ENCODE peak calls at places on chromosomes 6 and 20, in ten cellular contexts. T, S, W, H, E, R, P, I, X and G are unnamed samples.

GRCh38 chr6:135243871-135244796 is 63.0 kb downstream of the MYB start:
- DNase-seq in X (no peak), I (no peak), R (peak), H (peak), W (no peak), S (no peak), T (no peak), P (no peak), E (no peak), G (no peak)

GRCh38 chr6:158068893-158069799 is 87.5 kb downstream of the SYNJ2 start:
- DNase-seq in W (no peak), S (peak), I (peak), R (peak), T (no peak), E (peak), P (no peak), X (no peak), H (peak), G (peak)

GRCh38 chr6:159871911-159872310 is 18.9 kb upstream of the MAS1 start:
- DNase-seq in H (peak), W (no peak), T (no peak), R (no peak), S (no peak), P (no peak), X (no peak), E (no peak), I (no peak), G (no peak)

GRCh38 chr20:38843346-38843745 is 37.8 kb downstream of the PPP1R16B start:
- DNase-seq in P (no peak), R (no peak), W (no peak), E (no peak), H (no peak), I (no peak), T (no peak), S (no peak), X (no peak), G (no peak)

GRCh38 chr20:52078289-52078688 is 113.3 kb downstream of the ZFP64 start:
- DNase-seq in S (no peak), X (no peak), T (no peak), P (no peak), I (no peak), E (no peak), H (no peak), R (no peak), W (no peak), G (no peak)

GRCh38 chr6:127457444-127458064 is 1.6 kb downstream of the KIAA0408 start:
- DNase-seq in W (peak), H (peak), P (no peak), I (no peak), E (no peak), R (peak), X (no peak), T (no peak), S (no peak), G (no peak)

GRCh38 chr6:169700296-169700695 is 1.5 kb downstream of the WDR27 start:
- DNase-seq in R (no peak), X (no peak), E (no peak), S (no peak), I (no peak), H (peak), W (peak), P (no peak), T (no peak), G (no peak)

GRCh38 chr20:15799871-15800270 is 773.4 kb downstream of the KIF16B start:
- DNase-seq in W (no peak), I (no peak), P (no peak), H (peak), S (no peak), X (no peak), R (peak), E (no peak), T (no peak), G (no peak)

GRCh38 chr20:24752612-24753011 is 196.5 kb upstream of the CST7 start:
- DNase-seq in P (no peak), I (no peak), T (no peak), R (peak), H (no peak), E (no peak), X (no peak), S (no peak), W (no peak), G (peak)

GRCh38 chr6:125114248-125114858 is 39.2 kb upstream of the TPD52L1 start:
- DNase-seq in S (no peak), E (peak), P (peak), W (peak), H (peak), T (no peak), I (no peak), R (peak), X (peak), G (no peak)

GRCh38 chr20:32685541-32686529 is 12.1 kb upstream of the C20orf203 start:
- DNase-seq in S (no peak), H (peak), E (peak), R (no peak), X (no peak), T (peak), P (peak), W (peak), I (no peak), G (no peak)

GRCh38 chr6:111113731-111114438 is 26.6 kb downstream of the SLC16A10 start:
- DNase-seq in W (no peak), I (peak), E (peak), S (no peak), T (peak), P (peak), H (peak), X (no peak), R (no peak), G (no peak)

GRCh38 chr20:38534756-38535155 is 46.2 kb upstream of the ADIG start:
- DNase-seq in H (no peak), W (no peak), P (no peak), E (no peak), S (no peak), I (no peak), R (no peak), T (no peak), X (no peak), G (no peak)

GRCh38 chr20:44336725-44337380 is at the start of gene R3HDML:
- DNase-seq in W (no peak), I (no peak), R (no peak), S (no peak), H (no peak), T (no peak), X (no peak), E (no peak), P (no peak), G (no peak)

GRCh38 chr20:58571942-58572666 is 56.9 kb upstream of the APCDD1L start:
- DNase-seq in P (no peak), T (no peak), H (peak), X (peak), I (no peak), E (no peak), W (no peak), S (no peak), R (no peak), G (no peak)

GRCh38 chr6:44180886-44181285 is 22.3 kb downstream of the CAPN11 start:
- DNase-seq in I (no peak), P (no peak), S (no peak), E (no peak), X (no peak), R (no peak), W (no peak), H (no peak), T (no peak), G (no peak)

GRCh38 chr20:64055893-64056638 is 6.6 kb upstream of the SOX18 start:
- DNase-seq in P (peak), E (no peak), T (peak), X (no peak), R (no peak), W (no peak), H (no peak), S (no peak), I (no peak), G (no peak)

GRCh38 chr6:50087231-50087954 is 37.7 kb upstream of the DEFB112 start:
- DNase-seq in H (peak), T (no peak), X (no peak), P (no peak), S (no peak), R (peak), W (no peak), I (no peak), E (no peak), G (no peak)

GRCh38 chr20:25071722-25072121 is 10.2 kb downstream of the VSX1 start:
- DNase-seq in X (no peak), H (no peak), R (no peak), P (no peak), I (no peak), T (no peak), S (no peak), W (no peak), E (no peak), G (peak)

GRCh38 chr6:46059608-46060007 is 43.9 kb upstream of the CLIC5 start:
- DNase-seq in E (no peak), H (no peak), T (no peak), X (no peak), W (no peak), R (no peak), S (no peak), I (no peak), P (no peak), G (no peak)

GRCh38 chr20:2329286-2329685 is 33.5 kb downstream of the TGM3 start:
- DNase-seq in W (no peak), R (no peak), S (no peak), I (no peak), P (no peak), T (no peak), X (no peak), E (no peak), H (no peak), G (no peak)

GRCh38 chr20:37471741-37472235 is 49.3 kb upstream of the NNAT start:
- DNase-seq in X (no peak), H (no peak), R (no peak), S (no peak), W (no peak), P (no peak), I (no peak), T (no peak), E (no peak), G (no peak)

GRCh38 chr20:23887856-23888255 is 8.3 kb upstream of the CST5 start:
- DNase-seq in S (no peak), R (no peak), E (no peak), T (no peak), P (no peak), W (no peak), X (no peak), I (no peak), H (no peak), G (no peak)

GRCh38 chr6:11766589-11767450 is 11.8 kb downstream of the ADTRP start:
- DNase-seq in W (no peak), H (peak), R (peak), E (no peak), S (no peak), I (no peak), X (no peak), T (no peak), P (no peak), G (peak)

GRCh38 chr20:29296256-29297230 is 1960.9 kb upstream of the DEFB115 start:
- DNase-seq in T (no peak), P (no peak), E (no peak), H (no peak), W (no peak), R (no peak), S (no peak), I (no peak), X (no peak), G (no peak)

GRCh38 chr20:34927736-34928135 is 27.9 kb downstream of the GSS start:
- DNase-seq in R (peak), E (no peak), X (no peak), S (no peak), T (no peak), I (no peak), H (no peak), P (no peak), W (no peak), G (no peak)

GRCh38 chr6:23873161-23873560 is 252.9 kb upstream of the NRSN1 start:
- DNase-seq in X (no peak), P (no peak), S (no peak), W (no peak), I (no peak), T (no peak), R (no peak), H (no peak), E (no peak), G (no peak)

GRCh38 chr6:162177733-162178132 is 549.8 kb downstream of the PRKN start:
- DNase-seq in W (no peak), H (peak), X (no peak), R (no peak), S (no peak), E (peak), T (no peak), I (no peak), P (no peak), G (no peak)

GRCh38 chr20:7989379-7989778 is 30.2 kb downstream of the TMX4 start:
- DNase-seq in P (no peak), W (no peak), E (no peak), T (no peak), H (no peak), S (no peak), R (no peak), X (no peak), I (no peak), G (no peak)

GRCh38 chr20:35010405-35011192 is 54.9 kb downstream of the MYH7B start:
- DNase-seq in T (no peak), S (peak), R (no peak), I (no peak), X (no peak), H (no peak), P (peak), E (peak), W (no peak), G (no peak)

GRCh38 chr6:8170245-8170644 is 67.9 kb upstream of the EEF1E1 start:
- DNase-seq in H (no peak), E (no peak), T (no peak), P (no peak), S (no peak), X (no peak), W (no peak), I (no peak), R (no peak), G (no peak)

GRCh38 chr6:167470101-167470835 is 145.4 kb downstream of the TTLL2 start:
- DNase-seq in I (peak), S (peak), X (no peak), P (no peak), W (no peak), E (no peak), T (no peak), H (no peak), R (no peak), G (no peak)

GRCh38 chr6:39078695-39079094 is 30.1 kb downstream of the GLP1R start:
- DNase-seq in X (no peak), E (no peak), P (no peak), H (no peak), R (no peak), I (no peak), T (no peak), W (no peak), S (no peak), G (no peak)

GRCh38 chr20:63700199-63701050 is 4.0 kb downstream of the TNFRSF6B start:
- DNase-seq in E (no peak), I (peak), R (no peak), T (no peak), X (peak), H (no peak), P (peak), S (no peak), W (no peak), G (peak)

GRCh38 chr6:154512214-154512613 is 1.7 kb upstream of the CNKSR3 start:
- DNase-seq in S (no peak), R (no peak), I (no peak), H (no peak), E (no peak), X (no peak), P (no peak), W (no peak), T (no peak), G (no peak)
- H3K27ac ChIP-seq in S (no peak), R (no peak), I (no peak), H (no peak), E (peak), X (peak), P (no peak), W (no peak), T (peak), G (peak)

GRCh38 chr6:19209202-19209601 is 628.0 kb upstream of the ID4 start:
- DNase-seq in X (no peak), R (peak), E (no peak), H (no peak), I (no peak), W (no peak), T (no peak), S (no peak), P (no peak), G (no peak)

GRCh38 chr6:19205076-19205475 is 632.1 kb upstream of the ID4 start:
- DNase-seq in I (no peak), E (no peak), T (no peak), S (no peak), W (no peak), P (no peak), H (no peak), X (no peak), R (no peak), G (no peak)

DNA sequence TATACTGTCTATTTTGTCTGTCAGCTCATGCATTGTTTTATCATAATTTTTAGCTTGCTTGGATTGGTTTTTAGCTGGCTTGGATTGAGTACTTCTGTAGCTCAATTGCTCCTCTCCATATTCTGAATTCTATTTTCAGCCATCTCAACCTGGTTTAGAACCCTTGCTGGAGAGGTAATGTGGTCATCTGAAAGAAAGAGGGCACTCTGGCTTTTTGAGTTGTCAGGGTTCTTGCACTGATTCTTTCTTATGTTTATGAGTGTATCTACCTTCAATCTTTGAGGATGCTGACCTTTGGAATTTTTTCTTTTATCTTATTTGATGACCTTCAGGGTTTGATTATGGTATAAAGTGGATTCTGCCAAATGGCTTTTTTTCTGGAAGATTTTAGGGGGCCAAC is 632.7 kb upstream of the ID4 start:
- DNase-seq in W (no peak), T (no peak), I (no peak), S (no peak), P (no peak), H (no peak), R (no peak), E (no peak), X (no peak), G (no peak)
- TF ChIP-seq CTCF in W (no peak), T (no peak), I (no peak), S (no peak), P (no peak), H (no peak), R (no peak), E (no peak), X (no peak), G (no peak)

DNA sequence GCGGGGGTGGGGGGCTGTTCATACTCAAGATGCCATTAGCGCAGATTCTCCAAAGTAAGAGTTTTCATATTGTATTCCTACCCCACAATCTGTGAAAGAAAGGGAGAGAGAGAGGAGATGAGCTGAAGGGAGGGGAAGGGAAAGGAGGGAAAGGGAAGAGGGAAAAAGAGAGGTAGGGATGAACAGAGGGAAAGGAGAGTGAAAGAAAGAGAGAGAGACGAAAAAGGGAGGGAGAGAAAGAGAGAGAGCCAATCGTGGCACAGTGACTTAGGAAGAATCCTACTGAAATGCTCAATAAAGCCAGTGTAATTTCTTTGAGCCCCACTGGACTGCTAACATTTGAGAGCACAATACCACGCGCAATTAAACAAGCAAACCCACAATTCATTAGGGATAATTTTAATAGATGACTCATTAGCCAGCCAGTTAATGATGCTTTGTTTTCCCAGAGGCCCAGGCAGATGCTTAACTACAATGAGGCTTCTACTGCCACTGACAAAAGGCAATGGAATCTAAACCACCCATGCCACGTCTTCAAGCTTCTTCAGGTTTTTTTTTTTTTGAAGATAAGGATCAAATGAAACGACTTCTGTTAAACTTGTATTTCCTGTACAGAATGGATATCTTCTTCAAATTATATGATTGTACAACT is 306.7 kb downstream of the FOXC1 start:
- DNase-seq in X (no peak), W (no peak), S (no peak), P (no peak), R (peak), I (no peak), E (no peak), T (no peak), H (peak), G (no peak)
- H3K27ac ChIP-seq in X (no peak), W (no peak), S (peak), P (no peak), R (peak), I (no peak), E (no peak), T (no peak), H (no peak), G (no peak)

DNA sequence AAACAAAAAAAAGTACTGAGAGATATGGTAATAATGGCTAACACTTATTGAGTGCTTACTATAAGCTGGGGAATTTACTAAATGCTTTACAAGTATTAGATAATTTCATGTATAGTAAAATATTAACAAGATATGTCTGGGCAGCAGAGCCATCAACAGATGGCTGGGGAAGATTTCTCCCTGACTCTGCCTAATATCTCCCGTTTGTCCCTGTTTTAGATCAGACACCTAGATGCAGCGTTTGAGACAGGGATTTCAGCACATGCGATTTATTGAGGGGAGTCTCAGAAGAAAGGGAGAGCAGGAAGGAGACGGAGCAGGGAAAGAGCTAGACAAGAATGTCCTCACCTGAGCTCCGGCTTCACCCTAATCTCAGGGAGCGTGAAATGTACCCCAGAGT is 36.9 kb upstream of the ADGRF1 start:
- DNase-seq in E (no peak), P (no peak), S (no peak), X (no peak), W (no peak), T (no peak), H (no peak), I (no peak), R (no peak), G (no peak)
- TF ChIP-seq CTCF in E (no peak), P (no peak), S (no peak), X (no peak), W (no peak), T (no peak), H (no peak), I (no peak), R (no peak), G (no peak)

DNA sequence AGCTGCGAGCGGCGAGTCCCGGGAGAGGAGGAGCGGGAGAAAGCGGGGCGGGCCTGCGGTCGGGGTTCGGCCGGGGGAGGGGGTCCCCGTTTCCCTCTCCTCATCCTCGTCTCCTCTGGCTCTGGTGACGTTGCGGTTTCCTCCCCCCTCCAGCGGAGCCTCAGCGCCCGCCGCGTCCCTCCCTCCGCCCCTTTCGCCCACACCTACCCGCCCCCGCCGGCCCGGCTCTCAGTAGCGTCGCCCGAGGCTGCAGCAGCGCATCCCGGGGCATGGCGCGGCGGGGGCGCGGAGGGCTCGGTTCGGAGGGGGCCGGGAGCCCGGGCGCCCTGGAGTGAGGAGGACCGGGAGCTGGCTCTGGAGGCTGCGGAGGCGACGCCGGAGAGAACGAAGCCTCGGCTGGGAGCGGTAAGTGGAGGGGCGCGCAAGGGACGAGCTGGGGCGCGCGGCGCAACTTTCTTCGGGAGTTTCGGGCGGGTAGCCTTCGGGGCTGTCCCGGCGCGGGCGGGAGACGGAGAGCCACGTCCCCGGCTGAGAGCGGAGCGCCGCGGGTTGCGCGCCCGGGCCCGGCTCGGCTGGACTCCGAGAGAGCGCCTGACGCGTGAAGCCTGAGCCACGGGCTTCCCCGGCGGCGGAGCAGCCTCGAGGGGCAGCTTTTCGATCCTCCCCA is at the start of gene DSE:
- DNase-seq in R (peak), I (peak), S (peak), T (peak), H (peak), P (peak), W (peak), E (peak), X (peak), G (peak)
- H3K27ac ChIP-seq in R (peak), I (peak), S (peak), T (peak), H (peak), P (peak), W (no peak), E (peak), X (peak), G (peak)

GRCh38 chr6:76247527-76247926 is 175.1 kb upstream of the IMPG1 start:
- DNase-seq in R (no peak), E (no peak), S (no peak), W (no peak), X (no peak), T (no peak), H (no peak), I (no peak), P (no peak), G (no peak)
- TF ChIP-seq CTCF in R (no peak), E (no peak), S (no peak), W (no peak), X (no peak), T (no peak), H (no peak), I (no peak), P (no peak), G (no peak)